ENCODE peak calls at places on chromosomes 11 and 22, in six cellular contexts. Y is ELF-1; W is neural crest cell; A is naive thymus-derived CD8-positive, alpha-beta T cell; Q is activated T-helper 9 cell treated with anti-CD3 and anti-CD28 coated beads, Interleukin-2, amount 50 U/mL, for 16 hours; U is AG04450. I is an unnamed sample.

GRCh38 chr11:128555606-128556005 is 31.8 kb downstream of the ETS1 start:
- DNase-seq in Y (no peak), W (no peak), A (no peak), Q (no peak), U (no peak), I (no peak)

GRCh38 chr11:36213050-36213840 is 76.0 kb downstream of the COMMD9 start:
- DNase-seq in Y (no peak), W (no peak), A (no peak), Q (no peak), U (no peak), I (peak; percentile 16)

GRCh38 chr11:859394-860131 is 16.9 kb downstream of the TSPAN4 start:
- DNase-seq in Y (no peak), W (no peak), A (no peak), Q (no peak), U (peak; percentile 75), I (peak; percentile 58)

GRCh38 chr11:133934599-133935550 is 21.9 kb downstream of the IGSF9B start:
- DNase-seq in Y (peak; percentile 58), W (peak; percentile 50), A (no peak), Q (no peak), U (no peak), I (no peak)

GRCh38 chr22:36548606-36549005 is 19.6 kb upstream of the EIF3D start:
- DNase-seq in Y (peak; percentile 67), W (no peak), A (no peak), Q (no peak), U (no peak), I (no peak)

GRCh38 chr11:2459796-2460531 is 15.2 kb downstream of the KCNQ1 start:
- DNase-seq in Y (no peak), W (no peak), A (no peak), Q (no peak), U (no peak), I (no peak)

GRCh38 chr11:122202951-122203456 is 87.0 kb upstream of the BLID start:
- DNase-seq in Y (peak; percentile 84), W (peak; percentile 81), A (no peak), Q (no peak), U (peak; percentile 48), I (no peak)

GRCh38 chr11:42709216-42709615 is 602.6 kb upstream of the API5 start:
- DNase-seq in Y (no peak), W (no peak), A (no peak), Q (no peak), U (no peak), I (no peak)

GRCh38 chr22:49018601-49019000 is 809.1 kb downstream of the BRD1 start:
- DNase-seq in Y (peak; percentile 2), W (no peak), A (no peak), Q (no peak), U (no peak), I (no peak)

GRCh38 chr22:46025973-46026906 is 49.3 kb upstream of the WNT7B start:
- DNase-seq in Y (no peak), W (no peak), A (peak; percentile 28), Q (no peak), U (no peak), I (no peak)

I was measured in brain pericyte.